ENCODE peak calls at places on chromosomes 4 and X, in nine cellular contexts. T, Y, H, N, P, M, K, X and O are unnamed samples.

GRCh38 chrX:97332963-97333362 is 449.3 kb downstream of the RPA4 start:
- DNase-seq in T (no peak), Y (no peak), H (peak), N (no peak), P (no peak), M (no peak), K (no peak), X (no peak), O (no peak)

GRCh38 chrX:29470029-29470428 is 745.3 kb upstream of the MAGEB2 start:
- DNase-seq in T (no peak), Y (no peak), H (peak), N (no peak), P (no peak), M (no peak), K (no peak), X (no peak), O (no peak)

GRCh38 chrX:23434356-23434884 is 99.8 kb downstream of the PTCHD1 start:
- DNase-seq in T (peak), Y (peak), H (peak), N (no peak), P (peak), M (no peak), K (no peak), X (peak), O (peak)

GRCh38 chr4:150216725-150217124 is 138.5 kb downstream of the DCLK2 start:
- DNase-seq in T (no peak), Y (no peak), H (no peak), N (no peak), P (no peak), M (no peak), K (no peak), X (no peak), O (no peak)

GRCh38 chr4:186727149-186727976 is 3.7 kb upstream of the FAT1 start:
- DNase-seq in T (no peak), Y (no peak), H (peak), N (no peak), P (no peak), M (no peak), K (no peak), X (no peak), O (no peak)

GRCh38 chr4:15550491-15550890 is 80.8 kb downstream of the CC2D2A start:
- DNase-seq in T (no peak), Y (no peak), H (no peak), N (no peak), P (no peak), M (no peak), K (no peak), X (no peak), O (no peak)

GRCh38 chr4:55186700-55187099 is 61.3 kb upstream of the KDR start:
- DNase-seq in T (no peak), Y (no peak), H (no peak), N (no peak), P (no peak), M (no peak), K (no peak), X (no peak), O (no peak)

GRCh38 chr4:168622600-168622999 is 125.7 kb downstream of the PALLD start:
- DNase-seq in T (no peak), Y (no peak), H (no peak), N (no peak), P (no peak), M (no peak), K (no peak), X (no peak), O (no peak)

GRCh38 chrX:140299411-140299810 is 205.5 kb downstream of the SOX3 start:
- DNase-seq in T (no peak), Y (no peak), H (no peak), N (no peak), P (no peak), M (no peak), K (no peak), X (no peak), O (no peak)

GRCh38 chrX:10041383-10041782 is 74.2 kb downstream of the CLDN34 start:
- DNase-seq in T (no peak), Y (peak), H (peak), N (no peak), P (no peak), M (no peak), K (no peak), X (no peak), O (no peak)

GRCh38 chrX:16825306-16826035 is 39.2 kb downstream of the TXLNG start:
- DNase-seq in T (no peak), Y (no peak), H (peak), N (peak), P (no peak), M (no peak), K (peak), X (no peak), O (no peak)

GRCh38 chr4:160373911-160374310 is 1271.0 kb downstream of the RAPGEF2 start:
- DNase-seq in T (no peak), Y (no peak), H (no peak), N (no peak), P (no peak), M (no peak), K (no peak), X (no peak), O (no peak)

GRCh38 chrX:72045552-72046277 is 86.0 kb downstream of the RTL5 start:
- DNase-seq in T (no peak), Y (peak), H (no peak), N (no peak), P (no peak), M (no peak), K (no peak), X (no peak), O (peak)

GRCh38 chr4:124432500-124432899 is 280.0 kb downstream of the ANKRD50 start:
- DNase-seq in T (no peak), Y (no peak), H (peak), N (no peak), P (no peak), M (no peak), K (no peak), X (no peak), O (no peak)

GRCh38 chr4:6191448-6192130 is 8.8 kb downstream of the JAKMIP1 start:
- DNase-seq in T (no peak), Y (no peak), H (no peak), N (no peak), P (no peak), M (no peak), K (peak), X (peak), O (no peak)

GRCh38 chrX:47523297-47523696 is 37.7 kb upstream of the ARAF start:
- DNase-seq in T (peak), Y (peak), H (peak), N (peak), P (peak), M (no peak), K (peak), X (peak), O (peak)

GRCh38 chr4:61556277-61556676 is 356.2 kb downstream of the ADGRL3 start:
- DNase-seq in T (no peak), Y (no peak), H (no peak), N (no peak), P (no peak), M (no peak), K (peak), X (no peak), O (no peak)

GRCh38 chr4:48854982-48855381 is 24.1 kb downstream of the OCIAD1 start:
- DNase-seq in T (no peak), Y (no peak), H (no peak), N (no peak), P (no peak), M (no peak), K (no peak), X (no peak), O (no peak)

GRCh38 chr4:54661156-54661555 is 3.4 kb downstream of the KIT start:
- DNase-seq in T (no peak), Y (no peak), H (peak), N (no peak), P (no peak), M (no peak), K (no peak), X (no peak), O (no peak)

GRCh38 chrX:119605398-119605738 is 856 bp downstream of the NKRF start:
- DNase-seq in T (peak), Y (peak), H (no peak), N (peak), P (no peak), M (no peak), K (peak), X (no peak), O (no peak)

GRCh38 chrX:155877288-155877687 is 3.9 kb upstream of the VAMP7 start:
- DNase-seq in T (no peak), Y (no peak), H (no peak), N (no peak), P (no peak), M (no peak), K (no peak), X (no peak), O (no peak)

GRCh38 chrX:20974326-20974725 is 399.9 kb upstream of the CNKSR2 start:
- DNase-seq in T (no peak), Y (no peak), H (no peak), N (no peak), P (no peak), M (no peak), K (no peak), X (no peak), O (no peak)

GRCh38 chr4:166421556-166422156 is 548.6 kb downstream of the TLL1 start:
- DNase-seq in T (no peak), Y (no peak), H (peak), N (no peak), P (no peak), M (no peak), K (no peak), X (no peak), O (no peak)

GRCh38 chr4:187251896-187252295 is 528.2 kb upstream of the FAT1 start:
- DNase-seq in T (no peak), Y (no peak), H (peak), N (no peak), P (no peak), M (no peak), K (no peak), X (no peak), O (no peak)

GRCh38 chr4:20251061-20251795 is 477 bp upstream of the SLIT2 start:
- DNase-seq in T (no peak), Y (no peak), H (peak), N (no peak), P (no peak), M (no peak), K (no peak), X (no peak), O (no peak)

GRCh38 chrX:41441934-41442823 is 5.0 kb upstream of the NYX start:
- DNase-seq in T (peak), Y (peak), H (peak), N (peak), P (peak), M (peak), K (peak), X (peak), O (peak)

GRCh38 chr4:54230479-54231418 is 1.7 kb downstream of the PDGFRA start:
- DNase-seq in T (peak), Y (no peak), H (no peak), N (no peak), P (no peak), M (no peak), K (no peak), X (peak), O (peak)

GRCh38 chr4:24056258-24056657 is 166.4 kb upstream of the PPARGC1A start:
- DNase-seq in T (no peak), Y (no peak), H (no peak), N (no peak), P (no peak), M (no peak), K (no peak), X (no peak), O (no peak)

GRCh38 chr4:3683077-3683743 is 83.0 kb upstream of the ADRA2C start:
- DNase-seq in T (no peak), Y (no peak), H (no peak), N (no peak), P (no peak), M (no peak), K (no peak), X (peak), O (peak)

GRCh38 chrX:119729408-119730201 is 28.8 kb upstream of the SOWAHD start:
- DNase-seq in T (peak), Y (peak), H (peak), N (peak), P (peak), M (no peak), K (peak), X (peak), O (no peak)

GRCh38 chr4:48008021-48008596 is 8.4 kb downstream of the CNGA1 start:
- DNase-seq in T (no peak), Y (no peak), H (no peak), N (no peak), P (no peak), M (no peak), K (no peak), X (no peak), O (no peak)

GRCh38 chr4:101953949-101954348 is 163.4 kb downstream of the BANK1 start:
- DNase-seq in T (no peak), Y (peak), H (peak), N (no peak), P (no peak), M (no peak), K (peak), X (no peak), O (no peak)

GRCh38 chr4:95627709-95628108 is 78.9 kb upstream of the UNC5C start:
- DNase-seq in T (no peak), Y (no peak), H (no peak), N (no peak), P (no peak), M (no peak), K (no peak), X (no peak), O (no peak)

GRCh38 chrX:135389243-135389642 is 32.5 kb upstream of the SMIM10L2A start:
- DNase-seq in T (no peak), Y (no peak), H (no peak), N (no peak), P (no peak), M (no peak), K (no peak), X (no peak), O (no peak)

GRCh38 chrX:104318330-104319009 is 63.7 kb upstream of the ESX1 start:
- DNase-seq in T (peak), Y (no peak), H (peak), N (peak), P (peak), M (no peak), K (peak), X (no peak), O (no peak)

GRCh38 chrX:154002215-154002719 is 17.4 kb downstream of the IRAK1 start:
- DNase-seq in T (no peak), Y (peak), H (peak), N (no peak), P (no peak), M (no peak), K (no peak), X (no peak), O (peak)
- TF ChIP-seq POLR2A in T (no peak), Y (no peak), H (no peak), N (no peak), P (no peak), M (no peak), K (no peak), X (no peak), O (no peak)

GRCh38 chr4:73408181-73408867 is 4.2 kb downstream of the ALB start:
- DNase-seq in T (no peak), Y (no peak), H (no peak), N (no peak), P (no peak), M (no peak), K (no peak), X (no peak), O (no peak)
- H3K27ac ChIP-seq in T (no peak), Y (no peak), H (no peak), N (no peak), P (no peak), M (no peak), K (peak), X (no peak), O (no peak)

GRCh38 chr4:52713456-52713937 is 37.7 kb downstream of the ERVMER34-1 start:
- DNase-seq in T (peak), Y (no peak), H (peak), N (no peak), P (no peak), M (no peak), K (peak), X (no peak), O (no peak)
- TF ChIP-seq POLR2A in T (no peak), Y (no peak), H (no peak), N (no peak), P (no peak), M (no peak), K (no peak), X (no peak), O (no peak)

GRCh38 chr4:121256346-121256745 is 92.2 kb upstream of the TNIP3 start:
- DNase-seq in T (no peak), Y (no peak), H (peak), N (no peak), P (no peak), M (no peak), K (no peak), X (no peak), O (no peak)
- H3K27ac ChIP-seq in T (no peak), Y (no peak), H (no peak), N (no peak), P (no peak), M (no peak), K (no peak), X (no peak), O (no peak)

GRCh38 chr4:181498148-181498547 is 745.1 kb upstream of the TENM3 start:
- DNase-seq in T (no peak), Y (no peak), H (no peak), N (no peak), P (no peak), M (no peak), K (no peak), X (no peak), O (no peak)
- TF ChIP-seq POLR2A in T (no peak), Y (no peak), H (no peak), N (no peak), P (no peak), M (no peak), K (no peak), X (no peak), O (no peak)

DNA sequence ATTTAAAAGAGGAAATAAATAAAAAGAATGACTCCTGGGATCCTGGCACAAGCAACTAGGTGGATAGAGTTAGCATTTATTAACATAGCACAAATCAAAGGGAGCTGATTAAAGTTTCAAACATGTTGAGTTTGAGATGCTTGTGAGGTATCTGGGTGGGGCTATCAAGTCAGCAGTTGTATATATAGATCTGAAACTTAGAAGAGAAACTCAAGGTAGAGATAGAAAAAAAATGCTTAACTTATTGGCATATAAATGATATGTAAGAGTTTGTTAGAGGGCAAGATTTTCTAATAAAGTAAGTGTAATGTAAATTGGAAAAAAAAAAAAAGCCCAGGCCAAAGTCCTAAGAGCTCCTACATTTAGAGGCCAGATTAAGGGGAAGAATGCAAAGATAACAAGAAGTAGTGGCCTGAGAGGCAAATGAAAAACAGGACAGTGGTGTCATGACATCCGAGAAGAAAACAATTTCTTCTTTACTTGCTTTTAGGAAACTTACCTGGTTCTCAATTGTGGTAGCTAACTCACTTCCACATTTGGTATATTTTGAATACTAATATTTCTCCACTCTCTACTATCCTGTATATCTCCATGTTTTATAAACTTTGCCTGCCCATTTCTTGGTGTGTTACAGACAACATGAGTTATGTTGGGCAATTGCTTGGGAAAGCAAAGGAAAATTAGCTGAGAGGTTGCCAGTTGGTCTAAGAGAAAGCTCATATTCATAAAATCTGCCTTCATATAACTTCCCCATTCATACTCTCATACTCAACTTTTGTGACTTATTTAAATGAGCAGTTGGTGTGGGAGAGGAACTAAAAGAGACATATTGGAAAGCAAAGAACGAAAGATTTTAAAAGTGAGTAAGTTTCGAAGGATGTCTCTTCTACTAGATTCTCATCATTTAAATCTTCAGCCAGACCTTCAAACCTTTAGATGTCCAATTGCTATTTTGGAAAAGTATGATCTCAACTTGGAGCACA is 169.3 kb downstream of the PARM1 start:
- DNase-seq in T (no peak), Y (no peak), H (no peak), N (no peak), P (no peak), M (no peak), K (no peak), X (no peak), O (no peak)
- H3K27ac ChIP-seq in T (no peak), Y (no peak), H (no peak), N (no peak), P (no peak), M (no peak), K (no peak), X (no peak), O (no peak)

DNA sequence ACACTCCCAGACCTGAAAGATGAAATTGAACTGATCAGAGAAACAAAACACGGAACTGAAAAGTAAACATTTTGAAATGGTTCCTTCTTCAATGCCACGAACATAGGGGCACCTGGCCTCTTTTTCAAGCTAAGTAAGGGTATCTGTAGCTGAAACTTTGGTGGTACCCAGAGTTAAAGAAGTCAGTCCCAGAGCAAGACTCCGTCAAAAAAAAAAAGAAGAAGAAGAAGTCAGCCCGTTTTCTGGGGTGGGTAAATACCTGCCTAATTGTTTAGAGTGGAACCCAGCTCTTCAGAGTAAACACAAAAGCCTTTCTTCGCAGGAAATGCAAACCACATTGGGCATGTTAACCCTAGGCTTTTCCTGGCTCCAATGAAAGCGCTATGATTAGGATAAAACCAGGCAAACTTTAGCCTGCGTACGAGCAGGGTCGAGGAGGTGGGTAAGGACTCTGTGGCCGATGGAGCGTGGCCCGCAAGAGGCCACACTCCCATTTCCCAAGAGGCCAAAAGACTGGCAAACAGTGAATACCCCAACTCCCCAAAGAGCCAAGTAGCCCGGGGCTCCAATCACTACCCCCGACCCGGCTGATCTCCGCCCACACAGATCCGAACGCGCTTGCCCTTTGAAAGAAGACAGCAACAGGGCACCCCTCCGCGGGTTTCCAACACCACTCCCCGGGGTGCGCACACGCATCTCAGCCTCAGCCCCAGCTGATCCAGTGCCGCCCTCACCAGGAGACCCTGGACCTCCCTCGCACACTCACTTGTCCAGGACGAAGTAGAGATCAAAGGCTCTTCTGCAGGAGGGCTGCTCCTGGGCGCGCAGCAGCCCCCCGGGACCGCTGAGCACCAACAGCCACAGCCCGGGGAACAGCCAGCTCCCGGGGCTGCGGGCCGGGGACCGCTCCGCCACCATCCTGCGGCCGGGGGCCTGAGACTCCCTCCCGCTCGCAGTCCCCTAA is 1.1 kb downstream of the ANTXR2 start:
- DNase-seq in T (peak), Y (peak), H (peak), N (no peak), P (peak), M (no peak), K (peak), X (peak), O (no peak)
- TF ChIP-seq POLR2A in T (no peak), Y (no peak), H (no peak), N (no peak), P (no peak), M (no peak), K (no peak), X (no peak), O (no peak)

GRCh38 chrX:39204349-39204748 is 403.1 kb downstream of the MID1IP1 start:
- DNase-seq in T (no peak), Y (no peak), H (no peak), N (no peak), P (no peak), M (no peak), K (no peak), X (no peak), O (no peak)

GRCh38 chrX:39201305-39201990 is 400.2 kb downstream of the MID1IP1 start:
- DNase-seq in T (no peak), Y (no peak), H (no peak), N (no peak), P (no peak), M (no peak), K (no peak), X (no peak), O (no peak)

GRCh38 chrX:39204945-39205344 is 403.7 kb downstream of the MID1IP1 start:
- DNase-seq in T (no peak), Y (no peak), H (no peak), N (no peak), P (no peak), M (no peak), K (no peak), X (no peak), O (no peak)

GRCh38 chrX:39202641-39203040 is 401.4 kb downstream of the MID1IP1 start:
- DNase-seq in T (no peak), Y (no peak), H (no peak), N (no peak), P (no peak), M (no peak), K (no peak), X (no peak), O (no peak)

GRCh38 chrX:39203427-39203826 is 402.2 kb downstream of the MID1IP1 start:
- DNase-seq in T (no peak), Y (no peak), H (no peak), N (no peak), P (no peak), M (no peak), K (no peak), X (no peak), O (no peak)
- H3K27ac ChIP-seq in T (no peak), Y (no peak), H (no peak), N (no peak), P (no peak), M (no peak), K (no peak), X (no peak), O (no peak)